ENCODE peak calls at places on chromosomes 7 and 10, in seven cellular contexts. W, S, D, H, F, E and I are unnamed samples.

GRCh38 chr10:12509016-12509793 is 159.9 kb downstream of the CAMK1D start:
- DNase-seq in W (no peak), S (no peak), D (no peak), H (no peak), F (no peak), E (no peak), I (no peak)

GRCh38 chr7:127831312-127832212 is 179.6 kb downstream of the SND1 start:
- DNase-seq in W (peak), S (no peak), D (peak), H (no peak), F (no peak), E (no peak), I (no peak)

GRCh38 chr10:28947209-28947608 is 269.9 kb downstream of the BAMBI start:
- DNase-seq in W (no peak), S (no peak), D (peak), H (no peak), F (peak), E (no peak), I (no peak)

GRCh38 chr10:9209105-9209798 is 1154.8 kb downstream of the GATA3 start:
- DNase-seq in W (peak), S (peak), D (peak), H (peak), F (peak), E (peak), I (peak)

GRCh38 chr7:2954433-2954853 is 89.2 kb downstream of the CARD11 start:
- DNase-seq in W (no peak), S (no peak), D (no peak), H (peak), F (no peak), E (peak), I (no peak)

GRCh38 chr7:106484562-106484961 is 176.4 kb downstream of the CCDC71L start:
- DNase-seq in W (no peak), S (no peak), D (peak), H (no peak), F (peak), E (peak), I (no peak)

GRCh38 chr10:116082762-116083161 is 190.2 kb downstream of the GFRA1 start:
- DNase-seq in W (no peak), S (no peak), D (no peak), H (no peak), F (no peak), E (no peak), I (no peak)

GRCh38 chr7:99392659-99393362 is 15.6 kb downstream of the PDAP1 start:
- DNase-seq in W (peak), S (no peak), D (no peak), H (peak), F (peak), E (no peak), I (peak)

GRCh38 chr7:30907527-30908267 is 4.0 kb upstream of the AQP1 start:
- DNase-seq in W (no peak), S (no peak), D (no peak), H (no peak), F (no peak), E (no peak), I (no peak)

GRCh38 chr7:30909431-30909830 is 2.2 kb upstream of the AQP1 start:
- DNase-seq in W (no peak), S (no peak), D (no peak), H (no peak), F (no peak), E (no peak), I (no peak)

GRCh38 chr7:30906520-30907240 is 5.0 kb upstream of the AQP1 start:
- DNase-seq in W (peak), S (no peak), D (no peak), H (no peak), F (peak), E (no peak), I (no peak)

GRCh38 chr7:30910369-30911073 is 1.1 kb upstream of the AQP1 start:
- DNase-seq in W (peak), S (no peak), D (no peak), H (no peak), F (no peak), E (no peak), I (no peak)

DNA sequence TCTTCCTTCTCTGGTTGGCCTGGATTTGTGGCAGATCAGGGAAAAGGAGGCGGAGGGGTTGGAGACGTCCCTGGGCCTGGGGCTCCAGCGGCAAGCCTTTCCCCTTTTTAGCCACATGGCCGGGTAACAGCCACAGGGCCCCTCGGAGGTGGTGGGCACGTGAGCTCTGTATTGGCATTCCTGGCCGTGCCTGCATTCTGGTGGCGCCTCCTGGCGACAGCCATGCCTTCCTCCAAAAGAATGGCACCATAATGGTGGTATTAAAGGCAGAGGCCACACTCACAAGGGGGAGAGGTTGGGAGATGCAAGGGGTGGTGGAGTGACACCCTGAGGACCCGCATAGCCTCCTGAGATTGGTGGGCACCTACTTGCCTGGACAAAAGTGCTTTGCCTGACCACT is 3.0 kb upstream of the AQP1 start:
- DNase-seq in W (no peak), S (no peak), D (no peak), H (no peak), F (no peak), E (no peak), I (no peak)
- TF ChIP-seq CTCF in W (no peak), S (peak), D (no peak), H (no peak), F (no peak), E (no peak), I (peak)

GRCh38 chr7:157771689-157772088 is 434.9 kb downstream of the DNAJB6 start:
- DNase-seq in W (no peak), S (no peak), D (no peak), H (no peak), F (no peak), E (no peak), I (no peak)
- TF ChIP-seq CTCF in W (no peak), S (no peak), D (no peak), H (no peak), F (no peak), E (no peak), I (no peak)

GRCh38 chr10:132310701-132311337 is 3.1 kb upstream of the STK32C start:
- DNase-seq in W (no peak), S (no peak), D (no peak), H (no peak), F (no peak), E (no peak), I (no peak)

GRCh38 chr10:132309879-132310591 is 2.3 kb upstream of the STK32C start:
- DNase-seq in W (no peak), S (no peak), D (no peak), H (no peak), F (no peak), E (no peak), I (no peak)

GRCh38 chr10:132309466-132309865 is 1.7 kb upstream of the STK32C start:
- DNase-seq in W (no peak), S (no peak), D (no peak), H (no peak), F (no peak), E (no peak), I (no peak)

GRCh38 chr10:132313305-132313704 is 5.6 kb upstream of the STK32C start:
- DNase-seq in W (no peak), S (no peak), D (no peak), H (no peak), F (no peak), E (no peak), I (no peak)

DNA sequence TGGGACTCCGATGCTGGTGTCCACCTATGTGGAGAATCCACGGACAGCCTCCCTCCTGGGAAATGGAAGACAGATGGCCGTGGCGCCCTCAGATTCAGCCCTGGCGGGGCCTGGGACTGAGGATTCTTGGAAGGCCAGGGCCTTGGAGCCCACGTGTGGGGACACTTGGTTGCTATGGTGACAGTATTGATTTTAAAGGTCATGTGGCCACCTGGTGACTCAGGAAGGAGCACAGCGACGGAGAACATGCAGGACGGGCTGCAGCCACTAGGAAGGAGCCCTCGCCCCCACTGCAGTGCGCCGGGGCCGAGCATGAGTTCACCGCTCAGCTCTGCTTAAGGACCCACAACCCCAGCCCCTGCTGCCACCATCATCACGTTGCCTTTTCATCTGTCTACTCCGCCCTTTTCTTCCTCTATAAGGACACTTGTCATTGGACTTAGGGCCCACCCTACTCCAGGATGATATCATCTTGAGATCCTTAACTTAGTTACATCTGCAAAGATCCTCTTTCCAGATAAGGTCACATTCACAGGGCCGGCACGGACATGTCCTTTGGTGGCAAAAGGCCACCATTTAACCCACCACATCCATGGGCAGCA is 3.7 kb upstream of the STK32C start:
- DNase-seq in W (no peak), S (no peak), D (no peak), H (peak), F (no peak), E (no peak), I (no peak)
- TF ChIP-seq CTCF in W (no peak), S (no peak), D (no peak), H (no peak), F (no peak), E (no peak), I (no peak)

GRCh38 chr10:133083422-133084100 is 4.2 kb upstream of the ADGRA1 start:
- DNase-seq in W (no peak), S (no peak), D (no peak), H (no peak), F (no peak), E (no peak), I (no peak)

GRCh38 chr10:133081636-133082035 is 6.1 kb upstream of the ADGRA1 start:
- DNase-seq in W (no peak), S (no peak), D (no peak), H (no peak), F (no peak), E (no peak), I (no peak)

GRCh38 chr10:133079836-133080682 is 7.7 kb upstream of the ADGRA1 start:
- DNase-seq in W (no peak), S (no peak), D (no peak), H (no peak), F (no peak), E (peak), I (no peak)

GRCh38 chr10:133082685-133083421 is 4.9 kb upstream of the ADGRA1 start:
- DNase-seq in W (no peak), S (no peak), D (no peak), H (no peak), F (no peak), E (no peak), I (no peak)

GRCh38 chr10:133080683-133081040 is 7.1 kb upstream of the ADGRA1 start:
- DNase-seq in W (no peak), S (no peak), D (no peak), H (no peak), F (no peak), E (no peak), I (no peak)
- TF ChIP-seq CTCF in W (no peak), S (no peak), D (no peak), H (no peak), F (no peak), E (no peak), I (no peak)

GRCh38 chr7:20403356-20403755 is 72.7 kb downstream of the ITGB8 start:
- DNase-seq in W (no peak), S (no peak), D (peak), H (no peak), F (peak), E (no peak), I (no peak)

GRCh38 chr7:20399516-20399915 is 68.8 kb downstream of the ITGB8 start:
- DNase-seq in W (no peak), S (no peak), D (peak), H (no peak), F (no peak), E (no peak), I (no peak)

GRCh38 chr7:20404371-20404770 is 73.7 kb downstream of the ITGB8 start:
- DNase-seq in W (no peak), S (no peak), D (no peak), H (no peak), F (no peak), E (no peak), I (no peak)

GRCh38 chr7:20407585-20408466 is 77.1 kb downstream of the ITGB8 start:
- DNase-seq in W (no peak), S (no peak), D (peak), H (no peak), F (peak), E (no peak), I (peak)

DNA sequence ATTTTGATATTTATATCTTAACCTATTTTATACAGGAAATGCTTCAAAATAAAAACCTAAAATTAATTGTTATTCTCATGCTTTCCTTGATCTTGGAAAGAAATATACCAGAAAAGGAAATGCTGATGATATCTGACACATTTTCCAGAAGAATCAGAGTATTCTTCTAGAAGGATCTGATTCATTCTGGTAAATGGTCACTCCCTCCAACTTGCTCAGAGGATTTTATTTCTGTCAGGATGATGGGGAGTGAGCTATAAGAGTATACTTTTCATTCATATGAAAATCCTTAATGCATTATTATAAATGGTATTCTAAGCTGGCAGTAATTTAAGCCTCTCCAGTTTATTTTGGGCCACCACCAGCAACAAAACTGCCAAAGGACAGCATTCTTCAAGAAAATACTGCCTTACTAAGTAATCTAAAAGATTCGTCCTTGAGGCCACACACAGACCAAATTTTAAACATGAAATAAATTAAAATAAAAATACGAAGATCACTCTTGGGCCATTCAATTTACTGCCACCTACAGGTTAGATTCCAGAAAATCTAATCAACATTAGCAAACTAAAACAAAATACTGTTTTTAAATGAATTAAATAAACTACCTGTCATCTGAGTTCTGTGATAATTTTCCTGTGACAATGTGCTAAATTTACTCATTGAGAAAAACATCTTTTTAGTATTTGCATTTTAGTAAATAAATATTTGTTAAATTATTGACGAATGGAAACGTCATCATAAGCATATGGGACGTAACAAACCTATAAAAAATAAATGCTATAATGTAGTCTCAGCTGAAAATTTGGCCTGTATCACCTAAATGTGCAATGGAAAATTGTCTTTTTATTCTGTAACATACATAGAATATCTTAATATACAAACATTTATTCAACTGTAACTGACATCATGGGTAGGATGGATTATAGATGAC is 71.9 kb downstream of the ITGB8 start:
- DNase-seq in W (no peak), S (no peak), D (peak), H (no peak), F (peak), E (no peak), I (no peak)
- TF ChIP-seq CTCF in W (peak), S (peak), D (peak), H (no peak), F (peak), E (peak), I (peak)

DNA sequence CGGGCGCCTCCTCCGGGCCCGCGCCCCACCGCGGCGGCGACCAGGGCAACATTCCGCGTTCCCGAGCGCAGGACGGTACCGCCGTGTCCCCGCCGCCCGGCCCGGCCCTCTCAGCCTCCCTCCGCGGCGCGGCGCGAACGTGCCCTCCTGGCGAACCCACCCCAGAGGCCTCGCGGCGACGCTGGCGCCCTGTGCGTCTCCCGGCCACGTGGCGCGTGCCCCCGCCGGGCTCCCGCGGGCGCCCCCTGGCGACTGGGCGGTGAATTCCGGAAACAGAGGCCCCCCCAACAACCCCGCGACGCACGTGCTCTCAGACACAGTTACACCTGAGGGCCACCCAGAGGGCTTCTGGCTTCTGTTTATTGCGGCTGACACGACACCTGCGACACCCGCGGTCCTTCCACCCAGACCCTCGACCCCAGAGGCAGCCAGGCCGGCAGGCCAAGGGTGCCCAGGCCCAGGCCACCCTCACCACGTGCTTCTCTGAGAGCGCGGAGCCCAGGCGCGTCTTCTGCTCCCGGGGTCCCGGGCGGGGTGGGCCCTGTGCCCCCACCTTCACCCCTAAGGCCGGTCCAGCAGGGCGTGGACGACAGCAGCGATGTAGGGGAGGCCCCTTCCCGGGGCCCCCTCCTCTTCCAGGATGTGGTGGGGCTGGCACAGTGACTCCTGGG is at the start of gene SAP25:
- DNase-seq in W (peak), S (no peak), D (no peak), H (no peak), F (no peak), E (no peak), I (no peak)
- TF ChIP-seq CTCF in W (peak), S (no peak), D (no peak), H (no peak), F (peak), E (no peak), I (peak)

GRCh38 chr10:13784067-13784466 is 197.3 kb downstream of the PRPF18 start:
- DNase-seq in W (no peak), S (no peak), D (no peak), H (peak), F (no peak), E (peak), I (no peak)
- TF ChIP-seq CTCF in W (peak), S (peak), D (peak), H (peak), F (peak), E (peak), I (peak)

DNA sequence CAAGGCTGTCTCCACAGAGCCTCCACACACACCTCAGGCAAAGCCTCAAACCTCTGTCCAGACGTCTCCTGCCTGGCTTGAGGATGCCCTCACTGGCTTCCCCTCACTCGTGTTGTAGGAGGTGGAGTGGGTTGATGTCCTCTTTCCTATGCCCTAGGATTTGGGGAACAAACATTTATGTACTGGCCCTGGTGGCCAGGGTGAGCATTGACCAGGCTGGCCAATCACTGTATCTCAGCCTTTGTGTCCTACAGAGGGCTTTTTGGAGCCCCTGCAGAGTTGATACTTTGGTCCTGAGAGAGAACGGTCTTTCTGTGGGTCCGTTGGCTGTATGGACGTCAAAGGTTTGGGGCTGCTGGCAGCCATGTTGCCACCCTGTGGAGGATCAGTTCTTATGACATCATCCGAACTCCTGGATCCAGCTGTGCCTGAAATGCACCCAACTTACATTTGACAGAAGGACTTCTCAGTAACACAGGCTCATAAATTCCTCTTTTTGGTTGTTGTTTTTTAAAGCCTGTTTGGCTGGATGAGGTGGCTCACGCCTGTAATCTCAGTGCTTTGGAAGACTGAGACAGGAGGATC is 2.3 kb upstream of the GRID2IP start:
- DNase-seq in W (peak), S (no peak), D (no peak), H (no peak), F (no peak), E (no peak), I (no peak)
- TF ChIP-seq CTCF in W (peak), S (peak), D (peak), H (no peak), F (no peak), E (peak), I (peak)